ENCODE peak calls at places on chromosomes 11 and 22, in five cellular contexts. A is BJ, W is adipocyte, P is kidney epithelial cell, M is fibroblast of lung. N is an unnamed sample.

GRCh38 chr11:30585892-30586250 is 282 bp downstream of the MPPED2 start:
- DNase-seq in M (no peak), W (peak; percentile 18), P (no peak), A (no peak), N (no peak)

GRCh38 chr11:48017105-48017874 is 36.9 kb downstream of the PTPRJ start:
- DNase-seq in A (no peak), M (no peak), W (no peak), P (no peak), N (peak; percentile 60)

GRCh38 chr11:106422585-106422984 is 345.1 kb downstream of the AASDHPPT start:
- DNase-seq in A (no peak), P (no peak), M (no peak), W (no peak), N (no peak)

GRCh38 chr11:8262552-8263108 is 1.0 kb downstream of the LMO1 start:
- DNase-seq in M (peak; percentile 79), P (no peak), A (no peak), W (peak; percentile 88), N (no peak)

GRCh38 chr22:23236440-23237139 is 56.3 kb downstream of the BCR start:
- DNase-seq in W (no peak), A (no peak), P (no peak), M (no peak), N (no peak)

GRCh38 chr11:12862761-12863469 is 146.2 kb upstream of the RASSF10 start:
- DNase-seq in W (peak; percentile 85), M (peak; percentile 92), P (peak; percentile 61), A (no peak), N (no peak)

GRCh38 chr22:18057568-18058209 is 20.1 kb upstream of the PEX26 start:
- DNase-seq in A (peak; percentile 90), M (peak; percentile 100), W (peak; percentile 95), P (peak; percentile 97), N (no peak)

GRCh38 chr22:42939451-42939881 is 75.5 kb downstream of the PACSIN2 start:
- DNase-seq in P (no peak), W (peak; percentile 36), A (no peak), M (no peak), N (no peak)

GRCh38 chr11:80103149-80103859 is 662.5 kb upstream of the TENM4 start:
- DNase-seq in A (peak; percentile 96), P (peak; percentile 92), W (peak; percentile 82), M (peak; percentile 95), N (no peak)

GRCh38 chr22:46895753-46896152 is 133.3 kb downstream of the TBC1D22A start:
- DNase-seq in W (no peak), A (no peak), P (no peak), M (no peak), N (no peak)

GRCh38 chr22:39349967-39350802 is at the start of gene SYNGR1:
- DNase-seq in W (peak; percentile 59), P (no peak), A (no peak), M (no peak), N (peak; percentile 6)

GRCh38 chr11:115430345-115430744 is 73.9 kb downstream of the CADM1 start:
- DNase-seq in P (no peak), M (no peak), W (no peak), A (no peak), N (no peak)

GRCh38 chr11:117663389-117663788 is 133.6 kb downstream of the DSCAML1 start:
- DNase-seq in A (no peak), P (no peak), W (no peak), M (no peak), N (no peak)

GRCh38 chr11:127017482-127017881 is 16.9 kb upstream of the KIRREL3 start:
- DNase-seq in M (peak; percentile 89), A (peak; percentile 49), P (peak; percentile 87), W (peak; percentile 55), N (no peak)

GRCh38 chr11:12215192-12215591 is 104.8 kb downstream of the MICAL2 start:
- DNase-seq in W (no peak), A (no peak), P (no peak), M (no peak), N (no peak)

GRCh38 chr11:97355230-97355629 is 965.4 kb downstream of the JRKL start:
- DNase-seq in P (no peak), M (no peak), W (no peak), A (no peak), N (no peak)

GRCh38 chr11:33829430-33830141 is 55.3 kb upstream of the FBXO3 start:
- DNase-seq in A (peak; percentile 11), M (peak; percentile 65), P (peak; percentile 41), W (peak; percentile 87), N (peak; percentile 53)

GRCh38 chr22:22235564-22235963 is 9.0 kb upstream of the VPREB1 start:
- DNase-seq in M (no peak), W (no peak), A (no peak), P (no peak), N (peak; percentile 20)

GRCh38 chr11:108664730-108665525 is at the start of gene DDX10:
- DNase-seq in W (peak; percentile 99), A (peak; percentile 79), P (peak; percentile 84), M (peak; percentile 96), N (peak; percentile 98)

GRCh38 chr11:44760917-44761545 is 34.3 kb downstream of the TSPAN18 start:
- DNase-seq in M (peak; percentile 94), P (peak; percentile 64), W (peak; percentile 78), A (peak; percentile 39), N (no peak)

GRCh38 chr11:34623463-34623862 is 2.6 kb downstream of the EHF start:
- DNase-seq in A (no peak), P (no peak), M (no peak), W (no peak), N (no peak)

GRCh38 chr11:126391970-126392637 is 36.6 kb downstream of the ST3GAL4 start:
- DNase-seq in A (no peak), W (no peak), P (no peak), M (no peak), N (no peak)

GRCh38 chr11:65404210-65404609 is 17.8 kb downstream of the FRMD8 start:
- DNase-seq in A (no peak), M (no peak), P (no peak), W (no peak), N (no peak)

GRCh38 chr11:65401803-65402248 is 15.4 kb downstream of the FRMD8 start:
- DNase-seq in A (no peak), W (no peak), M (no peak), P (no peak), N (no peak)

GRCh38 chr11:65403607-65404121 is 17.2 kb downstream of the FRMD8 start:
- DNase-seq in M (no peak), A (no peak), W (no peak), P (no peak), N (no peak)

GRCh38 chr11:65401073-65401802 is 14.8 kb downstream of the FRMD8 start:
- DNase-seq in A (no peak), P (no peak), W (no peak), M (no peak), N (no peak)

DNA sequence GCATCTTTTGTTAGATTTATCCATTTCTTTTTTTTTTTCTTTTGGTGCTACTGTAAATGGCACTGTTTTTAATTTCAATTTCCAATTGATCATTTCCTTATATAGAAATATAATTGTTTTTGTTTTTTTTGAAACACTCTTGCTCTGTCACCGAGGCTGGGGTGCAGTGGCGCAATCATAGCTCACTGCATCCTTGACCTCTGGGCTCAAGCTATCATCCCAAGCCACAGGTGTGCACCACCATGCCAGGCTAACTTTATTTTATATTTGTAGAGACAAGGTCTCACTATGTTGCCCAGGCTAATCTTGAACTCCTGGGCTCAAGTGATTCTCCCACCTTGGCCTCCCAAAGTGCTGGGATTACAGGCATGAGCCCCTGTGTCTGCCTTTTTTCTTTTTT is 16.4 kb downstream of the FRMD8 start:
- DNase-seq in M (no peak), A (no peak), W (no peak), P (no peak), N (no peak)
- H3K36me3 ChIP-seq in M (peaks cover 28% of the 10 kb centered on the region), A (peaks cover 42% of the 10 kb centered on the region), W (peaks cover 90% of the 10 kb centered on the region), P (peaks cover 4% of the 10 kb centered on the region), N (peaks cover 38% of the 10 kb centered on the region)

DNA sequence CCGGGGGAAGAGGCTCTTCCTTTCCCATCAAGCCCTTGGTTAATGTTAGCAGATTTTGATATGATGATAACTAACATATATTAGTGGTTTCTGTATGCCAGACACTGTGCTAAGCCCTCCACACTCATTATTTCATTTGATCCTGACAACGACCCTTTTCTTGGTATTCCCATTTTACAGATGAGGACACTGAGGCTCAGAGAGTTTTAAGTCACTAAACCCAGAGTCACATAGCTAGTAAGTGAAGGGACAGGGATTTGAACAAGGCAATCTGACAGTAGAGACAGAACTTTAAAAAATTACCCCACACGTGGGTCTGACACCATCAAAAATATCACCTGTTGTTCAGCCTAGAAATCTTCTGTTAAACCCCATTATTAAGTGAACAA is 22.4 kb downstream of the POU2AF1 start:
- DNase-seq in P (no peak), W (no peak), M (no peak), A (no peak), N (no peak)
- H3K36me3 ChIP-seq in P (no peaks in the 10 kb centered on the region), W (no peaks in the 10 kb centered on the region), M (no peaks in the 10 kb centered on the region), A (no peaks in the 10 kb centered on the region), N (no peaks in the 10 kb centered on the region)

DNA sequence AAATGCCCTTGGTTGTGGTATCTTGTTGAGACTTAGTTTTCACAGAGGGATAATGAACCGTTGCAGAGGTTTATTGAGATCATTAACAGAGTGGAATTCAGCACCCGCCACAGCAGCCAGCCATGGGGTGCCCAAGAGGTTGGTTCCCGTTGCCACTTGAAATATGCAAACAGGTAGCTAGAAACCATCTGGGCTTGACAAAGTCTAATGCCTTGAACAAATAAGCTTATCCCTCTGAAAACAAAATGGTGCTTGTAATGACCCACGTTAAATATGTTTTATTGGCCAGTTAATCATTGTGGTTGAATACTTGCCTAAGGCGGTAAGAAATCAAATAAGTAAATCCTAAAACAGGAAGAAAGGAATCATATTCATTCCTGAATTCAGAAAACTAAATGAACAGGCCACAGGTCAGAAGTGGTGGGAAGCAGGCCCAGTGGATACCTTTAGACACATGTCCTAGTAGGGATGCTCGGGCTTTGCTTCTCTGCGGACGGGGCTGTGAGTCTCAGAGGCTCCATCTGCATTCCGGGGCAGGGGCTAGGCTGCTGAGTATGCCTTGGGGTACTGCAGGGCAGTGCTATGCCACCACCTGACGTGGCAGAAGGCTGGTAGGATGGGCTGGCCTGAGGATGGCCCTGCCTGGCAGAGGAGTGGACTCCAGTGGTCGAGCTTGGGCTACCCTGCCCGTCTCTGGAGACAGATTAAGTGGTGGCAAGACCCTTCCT is 9.8 kb downstream of the C22orf23 start:
- DNase-seq in M (no peak), A (no peak), W (no peak), P (no peak), N (no peak)
- H3K36me3 ChIP-seq in M (peaks cover 12% of the 10 kb centered on the region), A (peaks cover 27% of the 10 kb centered on the region), W (peaks cover 52% of the 10 kb centered on the region), P (peaks cover 3% of the 10 kb centered on the region), N (peaks cover 11% of the 10 kb centered on the region)

GRCh38 chr11:10606536-10607208 is 38.2 kb upstream of the LYVE1 start:
- DNase-seq in P (no peak), M (peak; percentile 68), W (peak; percentile 78), A (no peak), N (no peak)
- H3K36me3 ChIP-seq in P (no peaks in the 10 kb centered on the region), M (peaks cover 3% of the 10 kb centered on the region), W (peaks cover 72% of the 10 kb centered on the region), A (peaks cover 20% of the 10 kb centered on the region), N (no peaks in the 10 kb centered on the region)

DNA sequence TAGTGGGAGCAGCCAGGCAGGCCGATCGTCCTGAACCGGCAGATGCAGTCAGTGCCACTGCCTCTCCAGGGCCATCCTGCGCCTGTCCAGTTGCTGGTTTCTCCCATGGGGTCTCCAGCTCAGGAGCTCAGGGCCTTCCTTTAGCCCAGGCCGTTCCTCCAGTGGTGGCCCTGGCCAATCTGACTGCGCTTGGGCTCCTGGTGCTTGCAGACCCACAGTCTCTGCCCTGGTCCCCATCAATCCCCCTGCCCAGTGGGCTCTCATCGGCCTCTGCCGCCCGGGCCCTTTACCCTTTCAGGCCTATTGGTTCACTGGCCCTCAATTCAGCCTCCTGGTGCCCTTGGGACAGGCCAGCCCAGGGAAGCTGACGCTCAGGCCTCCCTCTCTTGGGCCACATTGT is 29.2 kb upstream of the TSKU start:
- DNase-seq in W (no peak), A (no peak), P (no peak), M (no peak), N (no peak)
- H3K36me3 ChIP-seq in W (no peaks in the 10 kb centered on the region), A (no peaks in the 10 kb centered on the region), P (no peaks in the 10 kb centered on the region), M (no peaks in the 10 kb centered on the region), N (no peaks in the 10 kb centered on the region)

N was measured in CD4-positive, alpha-beta memory T cell.